ENCODE peak calls at places on chromosomes 6 and 20, in seven cellular contexts. A is nephron progenitor cell, V is endodermal cell, L is neural progenitor cell, N is foreskin fibroblast, M is RWPE1, T is body of pancreas. Z is an unnamed sample.

GRCh38 chr20:38583306-38583705 is 2.3 kb downstream of the ADIG start:
- DNase-seq in A (no peak), V (no peak), L (no peak), N (no peak), M (no peak), T (no peak), Z (no peak)

GRCh38 chr6:152648090-152648489 is 10.9 kb upstream of the SYNE1 start:
- DNase-seq in A (no peak), V (no peak), L (no peak), N (peak), M (no peak), T (no peak), Z (no peak)

GRCh38 chr20:20022498-20022897 is 5.3 kb downstream of the NAA20 start:
- DNase-seq in A (no peak), V (no peak), L (no peak), N (no peak), M (no peak), T (no peak), Z (no peak)

GRCh38 chr6:45031601-45032000 is 296.5 kb upstream of the RUNX2 start:
- DNase-seq in A (no peak), V (no peak), L (no peak), N (no peak), M (no peak), T (no peak), Z (no peak)

GRCh38 chr20:31514154-31515071 is at the start of gene HM13:
- DNase-seq in A (peak), V (peak), L (peak), N (peak), M (peak), T (peak), Z (peak)

GRCh38 chr6:105108631-105109262 is 71.1 kb downstream of the POPDC3 start:
- DNase-seq in A (no peak), V (no peak), L (no peak), N (no peak), M (no peak), T (no peak), Z (no peak)

GRCh38 chr6:2771021-2771558 is 5.9 kb downstream of the WRNIP1 start:
- DNase-seq in A (no peak), V (no peak), L (no peak), N (no peak), M (no peak), T (no peak), Z (no peak)

GRCh38 chr20:58199058-58199457 is 29.4 kb downstream of the ANKRD60 start:
- DNase-seq in A (no peak), V (no peak), L (no peak), N (no peak), M (no peak), T (no peak), Z (no peak)

GRCh38 chr6:164436976-164437375 is 872.4 kb downstream of the C6orf118 start:
- DNase-seq in A (no peak), V (no peak), L (no peak), N (no peak), M (no peak), T (no peak), Z (no peak)

GRCh38 chr20:18252597-18253451 is 35.5 kb upstream of the ZNF133 start:
- DNase-seq in A (no peak), V (no peak), L (no peak), N (no peak), M (peak), T (no peak), Z (peak)

GRCh38 chr6:168901076-168901475 is 352.6 kb downstream of the THBS2 start:
- DNase-seq in A (no peak), V (no peak), L (no peak), N (no peak), M (no peak), T (no peak), Z (no peak)

GRCh38 chr6:88494401-88495140 is 328.4 kb upstream of the CNR1 start:
- DNase-seq in A (no peak), V (no peak), L (no peak), N (no peak), M (no peak), T (no peak), Z (no peak)

GRCh38 chr6:97586344-97586743 is 303.3 kb upstream of the MMS22L start:
- DNase-seq in A (no peak), V (peak), L (peak), N (no peak), M (no peak), T (no peak), Z (no peak)

GRCh38 chr6:26249709-26249958 is 115.4 kb upstream of the BTN3A2 start:
- DNase-seq in A (no peak), V (no peak), L (no peak), N (no peak), M (no peak), T (no peak), Z (no peak)

GRCh38 chr6:115570326-115570725 is 490.4 kb downstream of the FRK start:
- DNase-seq in A (no peak), V (no peak), L (no peak), N (peak), M (no peak), T (no peak), Z (no peak)

GRCh38 chr20:43507150-43508080 is at the start of gene L3MBTL1:
- DNase-seq in A (peak), V (peak), L (peak), N (peak), M (peak), T (peak), Z (peak)

GRCh38 chr6:13733178-13733851 is 21.7 kb upstream of the RANBP9 start:
- DNase-seq in A (no peak), V (no peak), L (no peak), N (peak), M (peak), T (no peak), Z (peak)

GRCh38 chr6:45661667-45662066 is 283.9 kb upstream of the SUPT3H start:
- DNase-seq in A (no peak), V (no peak), L (no peak), N (peak), M (no peak), T (no peak), Z (no peak)

GRCh38 chr6:165762876-165763275 is 99.8 kb upstream of the PDE10A start:
- DNase-seq in A (no peak), V (no peak), L (no peak), N (no peak), M (no peak), T (no peak), Z (no peak)

GRCh38 chr20:52899221-52899620 is 72.9 kb upstream of the TSHZ2 start:
- DNase-seq in A (peak), V (no peak), L (no peak), N (no peak), M (no peak), T (no peak), Z (no peak)

GRCh38 chr6:16700202-16700997 is 60.9 kb downstream of the ATXN1 start:
- DNase-seq in A (peak), V (peak), L (no peak), N (no peak), M (no peak), T (no peak), Z (no peak)

GRCh38 chr6:20932284-20932683 is 398.0 kb downstream of the CDKAL1 start:
- DNase-seq in A (no peak), V (no peak), L (peak), N (no peak), M (no peak), T (no peak), Z (no peak)

GRCh38 chr6:136927313-136927712 is 5.2 kb downstream of the SLC35D3 start:
- DNase-seq in A (no peak), V (peak), L (peak), N (no peak), M (peak), T (peak), Z (no peak)

GRCh38 chr6:4088684-4089083 is 9.7 kb upstream of the FAM217A start:
- DNase-seq in A (no peak), V (no peak), L (no peak), N (no peak), M (no peak), T (peak), Z (no peak)

DNA sequence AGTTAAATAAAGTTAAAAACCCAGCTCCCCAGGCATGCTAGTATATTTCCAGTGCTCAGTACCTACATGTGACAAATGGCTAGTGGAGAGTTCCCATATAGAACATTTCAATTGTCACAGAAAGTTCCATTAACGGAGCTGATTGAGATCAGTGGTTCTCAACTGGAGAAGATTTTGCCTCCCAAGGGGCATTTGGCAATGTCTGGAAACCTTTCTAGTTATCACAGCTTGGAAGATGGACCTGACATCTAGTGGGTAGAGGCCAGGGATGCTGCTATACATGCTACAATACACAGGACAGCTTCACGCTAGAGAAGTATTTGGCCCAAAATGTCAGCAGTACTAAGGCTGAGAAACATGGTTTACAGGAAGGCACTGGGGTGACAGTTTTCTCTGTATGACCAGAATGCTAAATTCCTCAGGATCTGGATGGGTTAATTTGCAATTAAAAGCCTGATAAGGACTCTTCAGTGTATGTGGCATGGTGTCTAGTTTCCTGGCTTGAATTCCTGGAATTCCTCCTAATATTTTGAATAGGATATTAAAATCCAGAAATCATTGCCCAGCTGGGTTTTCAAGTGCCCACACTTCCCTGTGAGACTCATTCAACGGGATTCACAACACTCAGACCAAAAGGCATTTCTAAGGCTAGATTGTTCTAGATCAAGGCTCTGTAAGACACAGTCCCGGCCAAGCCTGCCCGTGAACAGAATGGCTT is 84.7 kb upstream of the SALL4 start:
- DNase-seq in A (no peak), V (peak), L (no peak), N (no peak), M (no peak), T (no peak), Z (no peak)
- TF ChIP-seq CTCF in A (no peak), V (no peak), L (no peak), N (no peak), M (no peak), T (no peak), Z (no peak)

GRCh38 chr6:168865-169455 is 123.3 kb upstream of the DUSP22 start:
- DNase-seq in A (no peak), V (no peak), L (peak), N (peak), M (peak), T (no peak), Z (no peak)
- TF ChIP-seq CTCF in A (peak), V (peak), L (peak), N (peak), M (peak), T (peak), Z (peak)

DNA sequence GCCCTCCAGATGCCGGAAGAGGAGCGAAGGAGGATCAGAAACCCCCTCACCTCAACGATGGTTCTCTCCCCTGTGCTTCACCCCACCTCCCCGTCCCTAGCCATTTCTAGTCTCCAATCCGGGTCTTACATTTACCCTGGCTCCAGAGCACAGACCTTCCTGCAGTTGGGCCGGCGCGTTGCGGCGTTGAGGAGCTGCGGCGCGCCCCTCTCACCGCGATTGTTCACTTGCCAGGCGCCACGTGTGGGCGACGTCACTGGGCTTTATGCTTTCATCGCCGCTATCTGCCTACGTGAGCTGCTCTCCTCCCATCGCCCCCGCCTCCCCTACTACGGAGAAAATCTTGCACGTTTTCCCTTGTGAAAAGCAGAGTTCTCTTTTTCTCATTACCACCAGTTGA is at the start of gene CRISP2:
- DNase-seq in A (no peak), V (peak), L (no peak), N (no peak), M (no peak), T (no peak), Z (no peak)
- TF ChIP-seq CTCF in A (no peak), V (no peak), L (no peak), N (no peak), M (no peak), T (no peak), Z (no peak)

DNA sequence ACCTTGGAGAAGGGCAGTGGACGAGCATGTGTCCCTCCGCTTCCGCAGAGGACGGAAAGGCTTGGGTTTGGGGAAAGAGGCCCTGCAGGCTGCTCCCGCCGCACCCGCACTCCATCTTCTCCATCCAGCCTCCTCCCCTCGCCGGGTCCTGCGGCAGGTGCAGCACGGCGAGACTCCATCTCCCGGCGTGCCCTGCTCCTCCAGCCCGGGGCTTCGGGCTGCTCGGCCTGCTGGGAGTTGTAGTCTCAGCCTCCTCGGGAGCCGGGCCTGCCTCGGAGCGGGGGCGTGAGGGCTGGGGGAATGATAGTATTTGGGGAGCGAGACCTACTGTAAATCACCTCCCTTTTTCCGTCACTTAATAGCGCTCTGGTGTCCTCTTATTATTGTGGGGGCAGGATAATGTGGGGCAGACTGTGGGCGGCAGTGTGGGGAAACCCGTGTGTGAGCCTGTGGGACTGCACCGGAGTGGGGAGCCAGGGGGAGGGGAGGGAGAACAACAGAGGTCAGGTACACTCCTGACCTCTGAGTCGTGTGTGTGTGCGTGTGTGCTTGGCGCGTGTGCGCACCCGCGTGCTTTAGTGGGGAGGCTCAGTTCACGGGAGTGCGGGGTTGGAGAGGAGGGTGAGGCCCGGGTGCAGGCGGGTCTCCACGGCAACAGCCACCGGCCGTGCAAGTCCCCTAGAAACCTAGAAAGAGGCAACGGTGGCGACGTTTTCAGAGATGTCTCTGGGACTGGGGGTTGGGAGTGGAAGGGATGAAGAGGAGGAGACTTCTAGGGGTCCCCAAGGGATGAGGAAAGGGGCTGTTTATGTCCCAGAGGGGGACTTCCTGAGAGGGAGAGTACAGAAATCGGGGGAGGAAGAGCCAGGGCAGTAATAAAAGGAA is 4.1 kb downstream of the TTBK1 start:
- DNase-seq in A (peak), V (peak), L (peak), N (peak), M (peak), T (peak), Z (peak)
- TF ChIP-seq CTCF in A (no peak), V (no peak), L (no peak), N (no peak), M (no peak), T (no peak), Z (no peak)

GRCh38 chr20:49043000-49043399 is 3.1 kb upstream of the CSE1L start:
- DNase-seq in A (no peak), V (peak), L (no peak), N (no peak), M (peak), T (no peak), Z (no peak)

GRCh38 chr20:49045440-49046086 is 549 bp upstream of the CSE1L start:
- DNase-seq in A (peak), V (no peak), L (no peak), N (peak), M (no peak), T (no peak), Z (peak)

GRCh38 chr20:49046087-49046900 is at the start of gene CSE1L:
- DNase-seq in A (peak), V (peak), L (peak), N (peak), M (peak), T (peak), Z (peak)
- TF ChIP-seq CTCF in A (no peak), V (peak), L (peak), N (no peak), M (no peak), T (no peak), Z (no peak)

Z was measured in lung.